ENCODE peak calls at places on chromosomes 13 and 19, in nine cellular contexts. P is GM23338, U is HL-60, F is transverse colon, B is spleen, S is SK-N-SH, Q is H1, D is upper lobe of left lung, C is endothelial cell of umbilical vein. A is an unnamed sample.

GRCh38 chr13:42707596-42707995 is 73.8 kb upstream of the FAM216B start:
- DNase-seq in P (no peak), U (no peak), F (no peak), B (no peak), S (no peak), Q (no peak), D (no peak), C (no peak), A (no peak)

GRCh38 chr13:112350300-112350699 is 25.9 kb upstream of the SPACA7 start:
- DNase-seq in P (no peak), U (no peak), F (no peak), B (peak), S (no peak), Q (no peak), D (peak), C (no peak), A (no peak)

GRCh38 chr19:11737964-11738745 is 591 bp downstream of the ZNF823 start:
- DNase-seq in P (peak), U (no peak), F (peak), B (peak), S (peak), Q (no peak), D (peak), C (peak), A (peak)

GRCh38 chr19:55301459-55302331 is 17.9 kb downstream of the BRSK1 start:
- DNase-seq in P (peak), U (peak), F (peak), B (peak), S (peak), Q (peak), D (peak), C (peak), A (peak)

GRCh38 chr13:83048419-83048818 is 833.9 kb downstream of the SLITRK1 start:
- DNase-seq in P (no peak), U (no peak), F (no peak), B (no peak), S (no peak), Q (no peak), D (no peak), C (no peak), A (no peak)

GRCh38 chr19:5925830-5926459 is 11.9 kb downstream of the CAPS start:
- DNase-seq in P (no peak), U (no peak), F (peak), B (no peak), S (no peak), Q (no peak), D (no peak), C (no peak), A (no peak)

GRCh38 chr13:108895220-108895704 is 265.9 kb downstream of the MYO16 start:
- DNase-seq in P (peak), U (no peak), F (no peak), B (no peak), S (peak), Q (no peak), D (no peak), C (peak), A (no peak)

GRCh38 chr13:112818040-112818697 is 128.3 kb downstream of the ATP11A start:
- DNase-seq in P (no peak), U (no peak), F (no peak), B (no peak), S (no peak), Q (no peak), D (no peak), C (no peak), A (peak)

GRCh38 chr19:34459614-34460013 is 21.9 kb upstream of the WTIP start:
- DNase-seq in P (no peak), U (no peak), F (no peak), B (no peak), S (no peak), Q (no peak), D (no peak), C (no peak), A (peak)

GRCh38 chr13:109494955-109495354 is 291.4 kb downstream of the IRS2 start:
- DNase-seq in P (no peak), U (no peak), F (no peak), B (no peak), S (peak), Q (no peak), D (no peak), C (no peak), A (no peak)

GRCh38 chr13:92488249-92488845 is 738.3 kb upstream of the GPC6 start:
- DNase-seq in P (no peak), U (no peak), F (no peak), B (no peak), S (peak), Q (no peak), D (no peak), C (no peak), A (no peak)

GRCh38 chr19:14333101-14333871 is 48.0 kb upstream of the ADGRE5 start:
- DNase-seq in P (peak), U (no peak), F (peak), B (no peak), S (peak), Q (no peak), D (peak), C (no peak), A (peak)

GRCh38 chr13:37788346-37788745 is 81.2 kb downstream of the TRPC4 start:
- DNase-seq in P (no peak), U (no peak), F (no peak), B (no peak), S (no peak), Q (no peak), D (no peak), C (no peak), A (no peak)

GRCh38 chr13:33556828-33557227 is 261.1 kb upstream of the RFC3 start:
- DNase-seq in P (no peak), U (no peak), F (no peak), B (no peak), S (no peak), Q (no peak), D (no peak), C (no peak), A (no peak)

GRCh38 chr19:42024622-42025111 is 30.6 kb upstream of the ATP1A3 start:
- DNase-seq in P (no peak), U (no peak), F (peak), B (no peak), S (no peak), Q (no peak), D (peak), C (no peak), A (no peak)

GRCh38 chr13:45325806-45326205 is 15.2 kb downstream of the TPT1 start:
- DNase-seq in P (no peak), U (no peak), F (no peak), B (no peak), S (no peak), Q (no peak), D (no peak), C (peak), A (no peak)

GRCh38 chr19:5585461-5586299 is 17.9 kb upstream of the TINCR start:
- DNase-seq in P (peak), U (no peak), F (no peak), B (no peak), S (peak), Q (no peak), D (no peak), C (no peak), A (no peak)

GRCh38 chr13:91349992-91350911 is 2.8 kb downstream of the MIR17HG start:
- DNase-seq in P (no peak), U (peak), F (no peak), B (no peak), S (no peak), Q (no peak), D (no peak), C (no peak), A (no peak)

GRCh38 chr13:54029226-54029625 is 1000.6 kb downstream of the OLFM4 start:
- DNase-seq in P (peak), U (peak), F (no peak), B (no peak), S (no peak), Q (peak), D (no peak), C (no peak), A (no peak)

GRCh38 chr19:12967907-12968306 is 1.5 kb upstream of the DAND5 start:
- DNase-seq in P (no peak), U (no peak), F (no peak), B (no peak), S (no peak), Q (no peak), D (no peak), C (no peak), A (no peak)

GRCh38 chr13:100235311-100235901 is 146.5 kb downstream of the PCCA start:
- DNase-seq in P (peak), U (peak), F (no peak), B (no peak), S (peak), Q (no peak), D (no peak), C (peak), A (no peak)

GRCh38 chr19:35959040-35959967 is 23.1 kb downstream of the LRFN3 start:
- DNase-seq in P (peak), U (no peak), F (peak), B (peak), S (peak), Q (no peak), D (peak), C (no peak), A (peak)

GRCh38 chr13:111480503-111480902 is 160.1 kb downstream of the TEX29 start:
- DNase-seq in P (no peak), U (no peak), F (no peak), B (no peak), S (no peak), Q (no peak), D (peak), C (no peak), A (peak)

GRCh38 chr13:33512880-33513554 is 227.5 kb upstream of the STARD13 start:
- DNase-seq in P (no peak), U (no peak), F (no peak), B (no peak), S (no peak), Q (no peak), D (no peak), C (no peak), A (no peak)

GRCh38 chr19:35608250-35608649 is 4.3 kb upstream of the HAUS5 start:
- DNase-seq in P (no peak), U (no peak), F (no peak), B (no peak), S (no peak), Q (no peak), D (no peak), C (no peak), A (no peak)

GRCh38 chr13:59364508-59365187 is 799.1 kb downstream of the DIAPH3 start:
- DNase-seq in P (peak), U (no peak), F (no peak), B (no peak), S (peak), Q (no peak), D (no peak), C (no peak), A (no peak)

GRCh38 chr19:38490861-38491260 is 57.4 kb downstream of the RYR1 start:
- DNase-seq in P (no peak), U (no peak), F (no peak), B (no peak), S (no peak), Q (no peak), D (no peak), C (no peak), A (no peak)

GRCh38 chr19:15156391-15156790 is 44.4 kb downstream of the NOTCH3 start:
- DNase-seq in P (no peak), U (no peak), F (no peak), B (no peak), S (no peak), Q (no peak), D (no peak), C (no peak), A (no peak)

GRCh38 chr13:85675508-85675907 is 123.7 kb downstream of the SLITRK6 start:
- DNase-seq in P (peak), U (no peak), F (no peak), B (no peak), S (no peak), Q (no peak), D (no peak), C (no peak), A (no peak)

DNA sequence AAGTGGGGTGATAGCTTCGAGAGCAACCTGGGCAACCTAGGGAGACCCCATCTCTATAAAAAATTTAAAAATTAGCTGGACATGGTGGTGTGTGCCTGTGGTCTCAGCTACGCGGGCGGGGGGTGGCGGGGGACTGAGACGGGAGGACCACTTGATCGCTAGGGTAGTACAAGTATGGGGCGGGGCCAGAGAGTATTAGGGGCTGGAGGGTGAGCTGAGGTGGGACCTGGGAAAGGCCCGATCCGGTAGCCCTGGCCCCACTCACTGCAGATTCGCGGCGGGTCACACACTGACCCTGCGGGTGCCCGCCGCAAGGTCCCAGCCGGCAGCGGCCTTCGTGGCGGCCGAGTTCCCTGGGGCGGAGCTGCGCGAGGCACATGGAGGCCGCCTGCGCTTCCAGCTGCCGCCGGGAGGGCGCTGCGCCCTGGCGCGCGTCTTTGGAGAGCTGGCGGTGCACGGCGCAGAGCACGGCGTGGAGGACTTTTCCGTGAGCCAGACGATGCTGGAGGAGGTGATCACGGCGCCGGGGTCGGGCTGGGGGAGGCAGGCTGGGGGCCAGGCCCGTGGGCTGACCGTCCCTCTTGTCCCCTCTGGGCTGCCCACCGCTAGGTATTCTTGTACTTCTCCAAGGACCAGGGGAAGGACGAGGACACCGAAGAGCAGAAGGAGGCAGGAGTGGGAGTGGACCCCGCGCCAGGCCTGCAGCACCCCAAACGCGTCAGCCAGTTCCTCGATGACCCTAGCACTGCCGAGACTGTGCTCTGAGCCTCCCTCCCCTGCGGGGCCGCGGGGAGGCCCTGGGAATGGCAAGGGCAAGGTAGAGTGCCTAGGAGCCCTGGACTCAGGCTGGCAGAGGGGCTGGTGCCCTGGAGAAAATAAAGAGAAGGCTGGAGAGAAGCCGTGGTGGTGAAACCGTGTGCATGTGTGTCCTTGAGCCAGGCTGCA is 2.0 kb upstream of the ARHGAP45 start:
- DNase-seq in P (peak), U (no peak), F (peak), B (peak), S (peak), Q (no peak), D (peak), C (peak), A (peak)
- TF ChIP-seq POLR2AphosphoS5 in P (no peak), U (no peak), F (no peak), B (peak), S (no peak), Q (no peak), D (peak), C (peak), A (no peak)

GRCh38 chr13:46665243-46665629 is 112.3 kb downstream of the LRCH1 start:
- DNase-seq in P (no peak), U (no peak), F (no peak), B (no peak), S (no peak), Q (no peak), D (no peak), C (no peak), A (no peak)

GRCh38 chr13:46664195-46664594 is 111.2 kb downstream of the LRCH1 start:
- DNase-seq in P (no peak), U (no peak), F (no peak), B (no peak), S (no peak), Q (no peak), D (no peak), C (no peak), A (no peak)

GRCh38 chr13:46663644-46664043 is 110.7 kb downstream of the LRCH1 start:
- DNase-seq in P (no peak), U (no peak), F (no peak), B (no peak), S (no peak), Q (no peak), D (no peak), C (peak), A (no peak)

GRCh38 chr13:46662690-46663089 is 109.7 kb downstream of the LRCH1 start:
- DNase-seq in P (no peak), U (no peak), F (no peak), B (no peak), S (no peak), Q (no peak), D (no peak), C (no peak), A (no peak)

DNA sequence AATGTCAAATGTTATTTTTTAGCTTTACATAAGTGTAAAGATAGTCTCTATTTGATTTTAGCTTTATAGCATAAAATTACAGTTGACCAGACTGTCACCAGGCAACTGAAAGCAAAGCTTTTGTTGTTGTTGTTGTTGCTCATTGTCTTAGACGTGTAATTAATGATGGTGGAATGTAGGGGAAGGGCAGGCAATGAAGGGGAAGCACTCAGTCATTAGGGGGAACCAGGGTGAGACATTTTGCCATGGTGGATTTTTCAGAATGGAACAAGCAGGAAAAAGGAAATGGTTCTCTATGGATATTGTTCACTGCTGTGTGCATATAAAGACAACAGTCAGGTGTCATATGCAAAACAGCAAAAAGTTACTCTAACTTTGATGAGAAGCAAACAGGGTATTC is 110.2 kb downstream of the LRCH1 start:
- DNase-seq in P (peak), U (no peak), F (no peak), B (no peak), S (no peak), Q (no peak), D (no peak), C (no peak), A (no peak)
- H3K27ac ChIP-seq in P (no peak), U (no peak), F (peak), B (peak), S (no peak), Q (peak), D (no peak), C (peak), A (peak)

DNA sequence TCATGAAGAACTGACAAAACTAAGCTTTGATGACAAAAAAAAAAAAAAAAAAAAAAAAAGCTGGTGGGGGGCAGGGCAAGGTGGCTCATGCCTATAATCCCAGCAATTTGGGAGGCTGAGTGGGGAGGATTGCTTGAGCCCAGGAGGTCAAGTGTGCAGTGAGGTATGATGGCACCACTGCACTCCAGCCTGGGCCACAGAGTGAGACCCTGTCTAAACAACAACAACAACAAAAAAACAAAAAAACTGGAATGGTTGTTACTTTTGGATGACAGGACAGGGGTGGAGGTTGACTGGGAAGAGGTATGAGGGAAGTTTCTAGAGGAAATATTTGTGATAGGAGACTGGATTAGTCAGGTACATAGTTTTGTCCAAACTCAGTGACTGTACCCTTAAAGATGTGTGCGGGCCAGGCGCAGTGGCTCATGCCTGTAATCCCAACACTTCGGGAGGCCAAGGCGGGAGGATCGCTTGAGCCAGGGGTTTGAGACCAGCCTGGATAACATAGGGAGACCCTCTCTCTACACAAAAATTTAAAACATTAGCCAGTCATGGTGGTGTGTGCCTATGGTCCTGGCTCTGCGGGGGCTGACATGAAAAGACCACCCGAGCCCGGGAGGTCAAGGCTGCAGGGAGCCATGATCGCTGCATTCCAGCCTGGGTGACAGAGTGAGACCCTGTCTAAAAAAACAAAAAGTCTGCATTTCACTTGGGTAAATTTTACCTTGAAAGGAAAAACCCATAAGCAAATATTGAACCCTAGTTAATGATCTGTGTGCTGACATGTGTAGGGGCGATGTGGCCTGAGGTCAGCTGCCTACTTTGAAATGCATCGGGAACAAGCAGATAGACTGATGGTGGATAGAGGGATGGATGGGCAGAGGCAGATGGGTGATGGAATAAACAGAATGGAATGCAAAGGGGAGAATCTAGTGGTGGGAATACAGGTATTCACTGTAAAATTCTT is 37.0 kb downstream of the CERS4 start:
- DNase-seq in P (no peak), U (no peak), F (no peak), B (no peak), S (no peak), Q (no peak), D (no peak), C (no peak), A (no peak)
- TF ChIP-seq POLR2AphosphoS5 in P (no peak), U (no peak), F (no peak), B (no peak), S (no peak), Q (no peak), D (no peak), C (no peak), A (no peak)

GRCh38 chr19:1325568-1326294 is 40.1 kb downstream of the EFNA2 start:
- DNase-seq in P (no peak), U (no peak), F (no peak), B (no peak), S (no peak), Q (no peak), D (peak), C (no peak), A (no peak)
- H3K27ac ChIP-seq in P (no peak), U (no peak), F (no peak), B (no peak), S (no peak), Q (no peak), D (no peak), C (no peak), A (no peak)

DNA sequence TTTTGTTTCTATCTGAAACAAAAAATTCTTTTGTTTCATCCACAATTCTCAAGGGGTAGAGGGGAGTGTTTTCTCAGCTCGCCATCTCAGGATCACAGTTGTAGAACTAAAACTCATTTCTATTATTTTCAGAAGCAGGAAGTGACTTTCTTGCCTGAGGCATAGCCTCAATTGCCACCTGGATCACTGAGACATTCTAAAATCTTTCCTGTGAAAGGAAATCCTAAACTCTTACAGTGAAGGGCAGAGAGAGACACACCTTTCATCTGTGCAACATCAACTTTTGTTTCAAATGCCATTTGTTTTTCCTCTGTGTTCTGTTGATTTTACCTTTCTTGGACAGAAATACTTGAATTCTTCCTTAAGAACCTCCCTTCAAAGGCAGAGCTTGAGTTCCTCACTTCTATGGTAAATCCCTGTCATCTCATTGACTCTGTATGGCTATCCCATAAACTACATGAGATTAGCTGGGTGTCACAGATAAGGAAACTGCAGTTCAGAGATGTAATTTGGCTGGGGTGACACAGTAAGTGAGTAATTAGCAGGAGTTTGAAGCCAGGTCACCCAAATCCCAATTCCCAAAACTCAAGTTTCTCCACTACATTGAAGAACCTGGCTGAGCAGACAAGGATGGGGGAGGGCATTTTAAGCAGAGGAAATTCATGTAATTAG is 224.4 kb upstream of the HTR2A start:
- DNase-seq in P (no peak), U (no peak), F (no peak), B (no peak), S (no peak), Q (no peak), D (no peak), C (no peak), A (no peak)
- TF ChIP-seq POLR2AphosphoS5 in P (no peak), U (no peak), F (no peak), B (no peak), S (no peak), Q (no peak), D (no peak), C (no peak), A (no peak)

GRCh38 chr19:47637550-47637949 is 28.6 kb downstream of the BICRA start:
- DNase-seq in P (no peak), U (no peak), F (no peak), B (no peak), S (no peak), Q (no peak), D (no peak), C (no peak), A (no peak)
- H3K27ac ChIP-seq in P (peak), U (no peak), F (peak), B (peak), S (no peak), Q (no peak), D (peak), C (no peak), A (peak)